ENCODE peak calls at places on chromosomes 2 and 18, in ten cellular contexts. Q is hepatocyte; E is GM23338; F is tibial artery; O is sigmoid colon; R is H1; Z is endothelial cell of umbilical vein; C is HCT116; D is CD8-positive, alpha-beta memory T cell; M is mesendoderm. L is an unnamed sample. For H3K4me1 and H3K27me3, the result is how much of the 10 kb centered on the place peaks cover.

GRCh38 chr2:105329561-105330495 is at the start of gene TGFBRAP1:
- DNase-seq in R (no peak), M (peak), D (peak), Z (peak), O (peak), E (peak), C (no peak), Q (peak), F (peak), L (peak)

GRCh38 chr2:197927994-197928393 is 123.6 kb downstream of the PLCL1 start:
- DNase-seq in D (no peak), F (no peak), C (no peak), R (no peak), E (no peak), M (no peak), Q (no peak), O (no peak), Z (no peak), L (no peak)

GRCh38 chr2:109521751-109522374 is 91.9 kb downstream of the SEPTIN10 start:
- DNase-seq in D (no peak), M (no peak), C (no peak), F (peak), R (no peak), O (peak), Q (no peak), Z (no peak), E (no peak), L (peak)

GRCh38 chr2:37223131-37223530 is 8.3 kb downstream of the CEBPZ start:
- DNase-seq in C (no peak), M (no peak), E (no peak), Q (no peak), R (no peak), D (no peak), Z (no peak), F (no peak), O (no peak), L (no peak)

GRCh38 chr2:16111838-16112210 is 171.5 kb downstream of the MYCN start:
- DNase-seq in E (no peak), Z (no peak), D (no peak), M (no peak), C (no peak), F (no peak), R (no peak), O (no peak), Q (no peak), L (no peak)

GRCh38 chr2:96105152-96105915 is 11.0 kb downstream of the ADRA2B start:
- DNase-seq in R (no peak), Q (no peak), M (no peak), E (no peak), F (peak), Z (no peak), C (no peak), O (no peak), D (no peak), L (no peak)

GRCh38 chr2:204967199-204967995 is 422.1 kb downstream of the PARD3B start:
- DNase-seq in F (no peak), O (no peak), M (peak), Q (no peak), E (no peak), C (no peak), Z (peak), R (no peak), D (peak), L (peak)

GRCh38 chr2:64989982-64990614 is 899 bp downstream of the SLC1A4 start:
- DNase-seq in F (peak), Q (no peak), R (no peak), O (no peak), C (no peak), Z (peak), M (peak), D (no peak), E (peak), L (no peak)

GRCh38 chr2:128488429-128488828 is 169.8 kb upstream of the HS6ST1 start:
- DNase-seq in C (no peak), D (no peak), F (no peak), M (peak), O (no peak), E (no peak), Q (no peak), R (no peak), Z (no peak), L (no peak)

GRCh38 chr2:172345951-172346555 is 81.3 kb upstream of the ITGA6 start:
- DNase-seq in O (no peak), E (no peak), Z (peak), C (no peak), Q (no peak), D (no peak), R (no peak), F (no peak), M (no peak), L (no peak)

GRCh38 chr2:112031916-112032582 is 23.0 kb upstream of the TMEM87B start:
- DNase-seq in O (no peak), F (no peak), M (peak), E (peak), D (no peak), R (no peak), Z (peak), Q (no peak), C (no peak), L (no peak)

GRCh38 chr2:239400000-239400831 is 604 bp downstream of the HDAC4 start:
- DNase-seq in Q (peak), Z (no peak), M (no peak), D (no peak), R (no peak), C (no peak), E (no peak), O (peak), F (no peak), L (peak)

GRCh38 chr2:48107326-48107925 is 201.1 kb upstream of the FBXO11 start:
- DNase-seq in D (no peak), F (no peak), R (no peak), E (peak), Q (peak), M (peak), O (no peak), Z (peak), C (peak), L (no peak)

GRCh38 chr18:40676676-40677075 is 1278.4 kb upstream of the PIK3C3 start:
- DNase-seq in C (no peak), D (no peak), R (no peak), Z (no peak), F (no peak), M (no peak), O (no peak), E (no peak), Q (no peak), L (no peak)

GRCh38 chr2:46849741-46850474 is 65.7 kb downstream of the MCFD2 start:
- DNase-seq in M (no peak), E (no peak), C (no peak), Q (peak), Z (peak), O (peak), D (no peak), R (no peak), F (peak), L (peak)

GRCh38 chr2:46850742-46851141 is 64.9 kb downstream of the MCFD2 start:
- DNase-seq in R (no peak), C (no peak), M (no peak), F (peak), E (no peak), O (peak), Z (peak), D (no peak), Q (peak), L (no peak)

GRCh38 chr2:46847726-46848421 is 67.7 kb downstream of the MCFD2 start:
- DNase-seq in M (no peak), Q (peak), R (no peak), D (no peak), E (no peak), F (peak), Z (no peak), C (no peak), O (peak), L (no peak)

GRCh38 chr2:46848446-46848845 is 67.2 kb downstream of the MCFD2 start:
- DNase-seq in E (no peak), R (no peak), F (peak), Q (no peak), M (no peak), Z (no peak), C (no peak), O (peak), D (no peak), L (no peak)

DNA sequence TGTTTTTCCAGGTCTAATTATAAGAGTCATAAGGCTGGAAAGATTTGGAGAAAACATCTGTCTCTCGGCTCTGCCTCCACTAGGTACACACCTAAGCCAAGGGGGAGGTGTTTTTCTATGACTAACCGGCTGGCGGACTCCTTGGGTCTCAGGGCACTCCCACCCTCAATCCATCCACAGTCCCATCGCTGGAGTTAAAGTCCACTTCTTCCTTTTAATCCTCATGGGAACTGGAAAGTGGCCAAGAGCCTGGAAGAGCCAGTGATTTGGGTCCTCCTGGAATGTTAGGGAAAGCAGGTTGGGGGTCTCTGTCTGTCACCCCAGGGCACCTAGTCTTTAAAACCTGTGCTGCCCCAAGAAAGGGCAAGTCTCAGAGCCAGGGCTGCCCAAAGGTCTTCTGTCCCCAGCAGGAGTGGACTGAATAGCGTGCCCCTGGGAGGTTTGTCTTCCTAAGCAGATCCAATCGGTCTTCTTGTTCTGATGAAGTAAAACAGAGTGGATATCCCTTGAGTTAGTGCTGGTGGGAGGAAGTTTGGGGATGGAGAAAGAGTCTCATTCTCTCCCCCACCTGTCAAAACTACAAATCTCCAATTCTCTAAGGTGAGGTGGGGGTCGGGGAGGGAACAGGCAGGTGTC is 66.4 kb downstream of the MCFD2 start:
- DNase-seq in D (no peak), M (no peak), C (no peak), Q (peak), Z (peak), E (no peak), R (no peak), O (peak), F (peak), L (no peak)
- H3K4me1 ChIP-seq in D (under half), M (under half), C (half or more), Q (half or more), Z (half or more), E (under half), R (under half), O (under half), F (half or more), L (under half)

DNA sequence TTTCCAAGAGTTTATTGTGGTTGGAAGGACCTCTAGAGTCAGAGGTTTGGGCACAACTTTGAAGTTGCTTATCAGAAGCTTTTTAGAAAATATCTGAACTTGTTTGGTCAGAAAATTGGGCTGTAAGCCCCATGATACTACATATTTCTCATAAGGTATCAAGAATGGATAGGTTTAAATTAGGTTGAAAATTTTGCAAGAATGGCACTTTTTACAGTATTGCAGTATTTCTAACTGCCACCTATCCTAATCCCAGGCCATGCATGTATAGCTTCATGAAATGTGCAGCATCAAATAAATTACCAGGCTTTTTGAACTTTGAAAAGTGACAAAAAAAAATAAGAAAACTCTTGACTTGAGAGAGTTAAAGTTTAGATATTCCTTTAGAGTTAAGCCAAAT is 367.2 kb downstream of the FIGN start:
- DNase-seq in E (no peak), Z (no peak), D (no peak), O (no peak), Q (no peak), F (no peak), R (no peak), C (no peak), M (no peak), L (no peak)
- H3K27ac ChIP-seq in E (no peak), Z (no peak), D (no peak), O (no peak), Q (no peak), F (no peak), R (no peak), C (no peak), M (no peak), L (no peak)

GRCh38 chr2:11481426-11481788 is 15.4 kb upstream of the E2F6 start:
- DNase-seq in Q (no peak), C (no peak), D (no peak), R (no peak), F (no peak), O (no peak), Z (no peak), E (no peak), M (no peak), L (no peak)
- H3K27me3 ChIP-seq in Q (under half), C (under half), D (under half), R (under half), F (under half), O (half or more), Z (half or more), E (under half), M (under half), L (under half)

GRCh38 chr2:27083410-27084296 is 2.9 kb upstream of the KHK start:
- DNase-seq in E (no peak), O (no peak), Q (no peak), C (no peak), M (peak), R (no peak), F (no peak), Z (no peak), D (no peak), L (no peak)

GRCh38 chr2:27082773-27083409 is 3.7 kb upstream of the KHK start:
- DNase-seq in M (no peak), E (no peak), D (no peak), Q (no peak), F (no peak), C (no peak), Z (no peak), R (no peak), O (no peak), L (no peak)

GRCh38 chr2:27085062-27085669 is 1.4 kb upstream of the KHK start:
- DNase-seq in Z (no peak), E (no peak), O (no peak), C (no peak), D (no peak), Q (no peak), M (no peak), R (no peak), F (no peak), L (no peak)

GRCh38 chr2:27085670-27086089 is 892 bp upstream of the KHK start:
- DNase-seq in Z (peak), R (no peak), C (no peak), E (peak), F (peak), D (no peak), M (peak), Q (peak), O (peak), L (peak)

DNA sequence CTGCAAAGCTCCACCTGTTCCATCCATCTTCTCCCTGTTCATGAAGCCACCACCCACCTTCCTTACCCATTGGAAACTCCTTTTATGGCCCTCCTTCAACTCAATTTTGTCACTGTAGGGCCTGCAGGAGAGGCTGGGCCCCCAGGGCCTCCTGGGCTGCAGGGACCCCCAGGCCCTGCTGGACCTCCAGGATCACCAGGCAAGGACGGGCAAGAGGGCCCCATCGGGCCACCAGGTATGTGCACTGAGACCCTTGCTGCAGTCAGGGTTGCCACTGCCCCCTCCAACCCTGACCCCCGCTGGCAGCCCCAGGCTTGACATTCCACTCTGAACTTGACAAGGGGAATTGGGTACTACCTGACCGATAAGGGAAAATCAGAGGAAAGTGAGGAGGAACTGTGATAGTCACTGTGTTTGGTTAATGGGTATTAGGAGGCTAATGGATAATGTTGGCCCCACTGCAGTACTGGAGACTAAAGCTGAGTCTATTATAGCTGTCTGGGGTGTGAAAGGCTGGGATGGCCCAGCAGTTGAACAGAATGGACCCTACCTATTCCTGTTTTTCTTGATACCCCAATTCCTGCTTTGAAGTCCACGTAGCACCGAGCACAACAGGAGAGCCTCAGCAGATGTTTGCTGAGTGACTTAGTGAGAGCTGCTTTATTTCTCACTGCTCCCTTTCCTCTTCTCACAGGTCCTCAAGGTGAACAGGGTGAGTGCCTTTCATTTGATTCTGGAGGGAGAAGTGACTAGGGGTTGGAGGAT is 2.1 kb upstream of the KHK start:
- DNase-seq in Q (no peak), C (no peak), Z (no peak), R (no peak), M (no peak), O (no peak), D (no peak), F (no peak), E (no peak), L (no peak)
- H3K4me1 ChIP-seq in Q (under half), C (under half), Z (under half), R (under half), M (under half), O (under half), D (under half), F (under half), E (under half), L (under half)